ENCODE peak calls at places on chromosomes 1 and 21, in seven cellular contexts. One of them, this sample, is unnamed. For H3K4me1 and H3K27me3, the result is how much of the 10 kb centered on the place peaks cover.

GRCh38 chr1:43524804-43525203 is 5.9 kb upstream of the PTPRF start:
- DNase-seq in CD8-positive, alpha-beta T cell: no peak
- DNase-seq in thoracic aorta: no peak
- DNase-seq in breast epithelium: peak
- DNase-seq in pancreas: no peak
- DNase-seq in colonic mucosa: peak
- DNase-seq in left ventricle myocardium inferior: no peak
- DNase-seq in this sample: no peak

GRCh38 chr1:4685466-4685865 is 31.1 kb downstream of the AJAP1 start:
- DNase-seq in CD8-positive, alpha-beta T cell: no peak
- DNase-seq in thoracic aorta: no peak
- DNase-seq in breast epithelium: no peak
- DNase-seq in pancreas: no peak
- DNase-seq in colonic mucosa: no peak
- DNase-seq in left ventricle myocardium inferior: no peak
- DNase-seq in this sample: no peak

GRCh38 chr1:204578867-204579664 is 62.9 kb downstream of the MDM4 start:
- DNase-seq in CD8-positive, alpha-beta T cell: no peak
- DNase-seq in thoracic aorta: no peak
- DNase-seq in breast epithelium: no peak
- DNase-seq in pancreas: no peak
- DNase-seq in colonic mucosa: peak
- DNase-seq in left ventricle myocardium inferior: peak
- DNase-seq in this sample: no peak

GRCh38 chr1:232329103-232329788 is 300.7 kb downstream of the SIPA1L2 start:
- DNase-seq in CD8-positive, alpha-beta T cell: no peak
- DNase-seq in thoracic aorta: no peak
- DNase-seq in breast epithelium: no peak
- DNase-seq in pancreas: no peak
- DNase-seq in colonic mucosa: no peak
- DNase-seq in left ventricle myocardium inferior: no peak
- DNase-seq in this sample: no peak

GRCh38 chr1:53605181-53605580 is 133.8 kb downstream of the GLIS1 start:
- DNase-seq in CD8-positive, alpha-beta T cell: no peak
- DNase-seq in thoracic aorta: no peak
- DNase-seq in breast epithelium: peak
- DNase-seq in pancreas: no peak
- DNase-seq in colonic mucosa: no peak
- DNase-seq in left ventricle myocardium inferior: no peak
- DNase-seq in this sample: no peak

GRCh38 chr1:166013232-166013631 is 153.6 kb downstream of the FAM78B start:
- DNase-seq in CD8-positive, alpha-beta T cell: no peak
- DNase-seq in thoracic aorta: no peak
- DNase-seq in breast epithelium: no peak
- DNase-seq in pancreas: no peak
- DNase-seq in colonic mucosa: no peak
- DNase-seq in left ventricle myocardium inferior: no peak
- DNase-seq in this sample: no peak

GRCh38 chr1:36199934-36200741 is 24.1 kb upstream of the THRAP3 start:
- DNase-seq in CD8-positive, alpha-beta T cell: no peak
- DNase-seq in thoracic aorta: no peak
- DNase-seq in breast epithelium: peak
- DNase-seq in pancreas: no peak
- DNase-seq in colonic mucosa: peak
- DNase-seq in left ventricle myocardium inferior: peak
- DNase-seq in this sample: no peak

GRCh38 chr1:205676597-205676996 is 3.7 kb downstream of the SLC45A3 start:
- DNase-seq in CD8-positive, alpha-beta T cell: no peak
- DNase-seq in thoracic aorta: no peak
- DNase-seq in breast epithelium: no peak
- DNase-seq in pancreas: no peak
- DNase-seq in colonic mucosa: peak
- DNase-seq in left ventricle myocardium inferior: no peak
- DNase-seq in this sample: no peak

GRCh38 chr1:150575518-150576366 is 3.7 kb downstream of the MCL1 start:
- DNase-seq in CD8-positive, alpha-beta T cell: no peak
- DNase-seq in thoracic aorta: no peak
- DNase-seq in breast epithelium: no peak
- DNase-seq in pancreas: no peak
- DNase-seq in colonic mucosa: no peak
- DNase-seq in left ventricle myocardium inferior: no peak
- DNase-seq in this sample: no peak

GRCh38 chr1:204124639-204125038 is 27.2 kb downstream of the ETNK2 start:
- DNase-seq in CD8-positive, alpha-beta T cell: no peak
- DNase-seq in thoracic aorta: no peak
- DNase-seq in breast epithelium: no peak
- DNase-seq in pancreas: peak
- DNase-seq in colonic mucosa: no peak
- DNase-seq in left ventricle myocardium inferior: no peak
- DNase-seq in this sample: no peak

GRCh38 chr1:95230256-95230655 is 3.8 kb upstream of the RWDD3 start:
- DNase-seq in CD8-positive, alpha-beta T cell: no peak
- DNase-seq in thoracic aorta: no peak
- DNase-seq in breast epithelium: no peak
- DNase-seq in pancreas: no peak
- DNase-seq in colonic mucosa: no peak
- DNase-seq in left ventricle myocardium inferior: no peak
- DNase-seq in this sample: no peak

GRCh38 chr1:32984829-32985310 is 20.3 kb upstream of the RNF19B start:
- DNase-seq in CD8-positive, alpha-beta T cell: no peak
- DNase-seq in thoracic aorta: no peak
- DNase-seq in breast epithelium: no peak
- DNase-seq in pancreas: no peak
- DNase-seq in colonic mucosa: no peak
- DNase-seq in left ventricle myocardium inferior: no peak
- DNase-seq in this sample: no peak

GRCh38 chr1:41673355-41673754 is 188.9 kb upstream of the EDN2 start:
- DNase-seq in CD8-positive, alpha-beta T cell: peak
- DNase-seq in thoracic aorta: no peak
- DNase-seq in breast epithelium: peak
- DNase-seq in pancreas: no peak
- DNase-seq in colonic mucosa: no peak
- DNase-seq in left ventricle myocardium inferior: no peak
- DNase-seq in this sample: no peak

GRCh38 chr1:81731989-81732388 is 68.7 kb upstream of the ADGRL2 start:
- DNase-seq in CD8-positive, alpha-beta T cell: no peak
- DNase-seq in thoracic aorta: no peak
- DNase-seq in breast epithelium: no peak
- DNase-seq in pancreas: no peak
- DNase-seq in colonic mucosa: no peak
- DNase-seq in left ventricle myocardium inferior: no peak
- DNase-seq in this sample: no peak

DNA sequence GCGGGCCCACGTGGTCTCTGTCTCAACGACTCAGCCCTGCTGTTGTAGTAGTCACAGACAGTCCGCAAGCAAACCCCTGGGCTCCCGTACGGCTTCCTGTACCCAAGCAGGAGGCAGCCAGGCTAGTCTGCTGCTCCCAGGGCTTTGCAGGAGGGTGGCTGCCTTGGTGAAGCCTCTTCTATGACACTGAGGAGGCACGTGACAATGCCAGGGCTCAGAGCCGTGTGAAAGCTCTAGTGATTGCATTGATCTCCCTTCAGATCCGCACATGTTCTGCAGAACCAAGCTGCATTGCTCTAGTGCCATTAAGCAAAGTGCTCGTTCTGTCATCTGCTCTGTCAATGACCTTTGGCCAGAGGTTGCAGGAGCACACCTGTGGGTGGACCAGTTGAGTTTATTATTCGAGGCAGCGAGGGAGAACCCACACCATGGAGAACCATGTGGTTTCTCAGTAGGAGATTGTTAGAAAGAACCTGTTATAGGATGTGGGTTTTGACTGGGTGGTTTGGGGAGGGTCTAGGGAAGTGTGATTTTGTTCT is 18.0 kb downstream of the UMODL1 start:
- DNase-seq in CD8-positive, alpha-beta T cell: peak
- DNase-seq in thoracic aorta: no peak
- DNase-seq in breast epithelium: no peak
- DNase-seq in pancreas: no peak
- DNase-seq in colonic mucosa: peak
- DNase-seq in left ventricle myocardium inferior: no peak
- DNase-seq in this sample: no peak
- H3K4me1 ChIP-seq in CD8-positive, alpha-beta T cell: under half
- H3K4me1 ChIP-seq in thoracic aorta: under half
- H3K4me1 ChIP-seq in breast epithelium: under half
- H3K4me1 ChIP-seq in pancreas: under half
- H3K4me1 ChIP-seq in colonic mucosa: under half
- H3K4me1 ChIP-seq in left ventricle myocardium inferior: under half
- H3K4me1 ChIP-seq in this sample: under half

DNA sequence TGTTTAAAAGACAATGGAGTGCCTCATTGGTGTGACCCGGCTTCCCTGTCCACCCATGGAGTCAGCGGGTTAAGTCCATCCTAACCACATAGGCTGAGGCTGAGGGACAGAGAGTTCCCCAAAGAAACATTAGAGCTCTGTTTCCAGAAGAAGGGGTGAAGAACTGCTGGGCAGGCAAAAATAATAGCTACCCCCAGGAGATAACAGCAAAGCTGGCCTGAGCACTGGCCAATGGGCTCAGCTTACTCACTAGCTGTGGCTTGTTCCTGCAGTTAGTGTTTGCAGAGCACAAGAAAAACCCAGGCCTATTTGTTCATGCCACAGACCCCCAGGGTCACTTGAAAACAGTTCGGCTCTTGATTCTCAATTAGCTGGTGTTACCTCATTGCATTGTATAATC is 311.2 kb downstream of the NFIA start:
- DNase-seq in CD8-positive, alpha-beta T cell: no peak
- DNase-seq in thoracic aorta: no peak
- DNase-seq in breast epithelium: no peak
- DNase-seq in pancreas: no peak
- DNase-seq in colonic mucosa: no peak
- DNase-seq in left ventricle myocardium inferior: no peak
- DNase-seq in this sample: no peak
- H3K27me3 ChIP-seq in CD8-positive, alpha-beta T cell: under half
- H3K27me3 ChIP-seq in thoracic aorta: under half
- H3K27me3 ChIP-seq in breast epithelium: under half
- H3K27me3 ChIP-seq in pancreas: under half
- H3K27me3 ChIP-seq in colonic mucosa: under half
- H3K27me3 ChIP-seq in left ventricle myocardium inferior: under half
- H3K27me3 ChIP-seq in this sample: under half

GRCh38 chr21:43591468-43592050 is 67.7 kb downstream of the HSF2BP start:
- DNase-seq in CD8-positive, alpha-beta T cell: no peak
- DNase-seq in thoracic aorta: no peak
- DNase-seq in breast epithelium: no peak
- DNase-seq in pancreas: no peak
- DNase-seq in colonic mucosa: no peak
- DNase-seq in left ventricle myocardium inferior: no peak
- DNase-seq in this sample: no peak
- H3K4me1 ChIP-seq in CD8-positive, alpha-beta T cell: under half
- H3K4me1 ChIP-seq in thoracic aorta: under half
- H3K4me1 ChIP-seq in breast epithelium: under half
- H3K4me1 ChIP-seq in pancreas: under half
- H3K4me1 ChIP-seq in colonic mucosa: under half
- H3K4me1 ChIP-seq in left ventricle myocardium inferior: under half
- H3K4me1 ChIP-seq in this sample: under half

DNA sequence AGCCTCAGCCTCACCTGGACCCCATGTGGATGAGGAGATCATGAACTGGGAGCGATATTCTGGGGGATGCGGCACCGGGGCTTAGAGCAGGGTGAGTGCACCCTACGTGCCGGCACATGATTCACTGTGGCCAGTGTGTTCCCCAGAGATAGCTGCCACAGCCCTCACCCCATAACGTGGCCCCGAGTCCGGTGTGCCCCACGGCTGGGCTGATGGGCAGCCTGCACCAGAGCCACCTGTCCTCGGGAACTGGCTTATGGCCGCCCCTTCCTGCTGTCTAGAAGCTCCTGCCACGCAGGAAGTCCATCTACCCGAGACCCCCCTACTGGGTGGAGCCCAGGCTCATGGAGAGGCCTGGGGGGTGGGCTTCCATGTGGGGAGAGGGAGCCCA is 39.1 kb upstream of the SLC19A1 start:
- DNase-seq in CD8-positive, alpha-beta T cell: no peak
- DNase-seq in thoracic aorta: no peak
- DNase-seq in breast epithelium: no peak
- DNase-seq in pancreas: no peak
- DNase-seq in colonic mucosa: peak
- DNase-seq in left ventricle myocardium inferior: no peak
- DNase-seq in this sample: no peak
- H3K27me3 ChIP-seq in CD8-positive, alpha-beta T cell: under half
- H3K27me3 ChIP-seq in thoracic aorta: under half
- H3K27me3 ChIP-seq in breast epithelium: under half
- H3K27me3 ChIP-seq in pancreas: under half
- H3K27me3 ChIP-seq in colonic mucosa: under half
- H3K27me3 ChIP-seq in left ventricle myocardium inferior: half or more
- H3K27me3 ChIP-seq in this sample: under half

DNA sequence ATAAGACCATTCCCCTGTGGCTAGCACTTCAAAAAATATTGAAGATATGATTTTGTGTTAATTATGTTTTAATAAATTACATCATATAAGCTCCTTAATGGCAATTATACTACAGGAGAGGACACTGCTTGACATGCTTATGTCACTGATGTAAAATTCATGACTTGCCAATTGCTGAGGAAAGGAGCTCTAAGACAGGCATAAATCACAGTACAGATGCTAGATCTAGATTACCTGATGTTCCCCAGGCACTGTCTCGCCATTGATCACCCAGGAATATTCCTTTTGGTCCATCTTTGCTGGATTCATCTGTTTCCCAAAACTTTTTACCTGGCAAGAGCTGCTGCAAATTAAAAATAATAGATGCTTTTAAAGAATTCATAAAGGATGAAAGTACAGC is 58.8 kb downstream of the PUM1 start:
- DNase-seq in CD8-positive, alpha-beta T cell: no peak
- DNase-seq in thoracic aorta: no peak
- DNase-seq in breast epithelium: no peak
- DNase-seq in pancreas: no peak
- DNase-seq in colonic mucosa: no peak
- DNase-seq in left ventricle myocardium inferior: no peak
- DNase-seq in this sample: no peak
- H3K4me1 ChIP-seq in CD8-positive, alpha-beta T cell: under half
- H3K4me1 ChIP-seq in thoracic aorta: under half
- H3K4me1 ChIP-seq in breast epithelium: under half
- H3K4me1 ChIP-seq in pancreas: under half
- H3K4me1 ChIP-seq in colonic mucosa: under half
- H3K4me1 ChIP-seq in left ventricle myocardium inferior: half or more
- H3K4me1 ChIP-seq in this sample: under half

DNA sequence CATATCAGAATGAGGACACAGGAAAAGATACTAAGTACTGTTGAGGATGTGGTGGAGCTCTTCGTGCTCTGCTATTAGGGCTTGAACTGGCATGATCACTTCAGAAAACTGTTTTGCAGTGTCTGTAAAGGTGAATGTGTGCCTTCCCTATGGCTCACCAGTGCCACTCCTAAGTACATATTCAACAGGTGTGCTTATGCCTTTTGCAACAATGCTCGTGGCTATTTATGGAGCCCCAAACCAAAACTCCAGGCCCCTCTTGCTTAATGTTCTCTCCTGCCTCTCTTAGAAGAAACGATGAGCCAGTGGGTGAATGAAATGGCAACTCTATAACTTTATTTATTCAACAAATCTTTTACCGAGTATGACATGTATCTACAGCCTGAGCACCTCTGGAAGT is 70.2 kb downstream of the TAS1R2 start:
- DNase-seq in CD8-positive, alpha-beta T cell: no peak
- DNase-seq in thoracic aorta: no peak
- DNase-seq in breast epithelium: no peak
- DNase-seq in pancreas: no peak
- DNase-seq in colonic mucosa: no peak
- DNase-seq in left ventricle myocardium inferior: no peak
- DNase-seq in this sample: no peak
- H3K27me3 ChIP-seq in CD8-positive, alpha-beta T cell: under half
- H3K27me3 ChIP-seq in thoracic aorta: under half
- H3K27me3 ChIP-seq in breast epithelium: under half
- H3K27me3 ChIP-seq in pancreas: under half
- H3K27me3 ChIP-seq in colonic mucosa: under half
- H3K27me3 ChIP-seq in left ventricle myocardium inferior: half or more
- H3K27me3 ChIP-seq in this sample: half or more

GRCh38 chr1:23599125-23599524 is 39.8 kb upstream of the ID3 start:
- DNase-seq in CD8-positive, alpha-beta T cell: no peak
- DNase-seq in thoracic aorta: no peak
- DNase-seq in breast epithelium: no peak
- DNase-seq in pancreas: no peak
- DNase-seq in colonic mucosa: no peak
- DNase-seq in left ventricle myocardium inferior: no peak
- DNase-seq in this sample: no peak
- H3K4me1 ChIP-seq in CD8-positive, alpha-beta T cell: half or more
- H3K4me1 ChIP-seq in thoracic aorta: under half
- H3K4me1 ChIP-seq in breast epithelium: under half
- H3K4me1 ChIP-seq in pancreas: under half
- H3K4me1 ChIP-seq in colonic mucosa: under half
- H3K4me1 ChIP-seq in left ventricle myocardium inferior: under half
- H3K4me1 ChIP-seq in this sample: under half